ENCODE peak calls at places on chromosome 19, in seven cellular contexts. One of them, this sample, is unnamed. For H3K4me1, the result is how much of the 10 kb centered on the place peaks cover.

GRCh38 chr19:29615891-29616425 is 9.9 kb downstream of the POP4 start:
- DNase-seq in SJSA1: no peak
- DNase-seq in astrocyte: no peak
- DNase-seq in transverse colon: no peak
- DNase-seq in mammary epithelial cell: no peak
- DNase-seq in colonic mucosa: no peak
- DNase-seq in body of pancreas: no peak
- DNase-seq in this sample: no peak

GRCh38 chr19:20423381-20424207 is 142.0 kb downstream of the ZNF737 start:
- DNase-seq in SJSA1: no peak
- DNase-seq in astrocyte: peak
- DNase-seq in transverse colon: peak
- DNase-seq in mammary epithelial cell: peak
- DNase-seq in colonic mucosa: peak
- DNase-seq in body of pancreas: peak
- DNase-seq in this sample: peak

GRCh38 chr19:1991018-1991390 is 24.5 kb downstream of the BTBD2 start:
- DNase-seq in SJSA1: no peak
- DNase-seq in astrocyte: no peak
- DNase-seq in transverse colon: no peak
- DNase-seq in mammary epithelial cell: no peak
- DNase-seq in colonic mucosa: no peak
- DNase-seq in body of pancreas: no peak
- DNase-seq in this sample: no peak

GRCh38 chr19:37074111-37074510 is 4.1 kb upstream of the ZNF420 start:
- DNase-seq in SJSA1: no peak
- DNase-seq in astrocyte: no peak
- DNase-seq in transverse colon: no peak
- DNase-seq in mammary epithelial cell: no peak
- DNase-seq in colonic mucosa: no peak
- DNase-seq in body of pancreas: no peak
- DNase-seq in this sample: no peak

GRCh38 chr19:50178320-50178719 is 15.2 kb upstream of the IZUMO2 start:
- DNase-seq in SJSA1: no peak
- DNase-seq in astrocyte: no peak
- DNase-seq in transverse colon: peak
- DNase-seq in mammary epithelial cell: no peak
- DNase-seq in colonic mucosa: peak
- DNase-seq in body of pancreas: no peak
- DNase-seq in this sample: no peak

GRCh38 chr19:1410136-1410786 is 2.9 kb downstream of the DAZAP1 start:
- DNase-seq in SJSA1: no peak
- DNase-seq in astrocyte: peak
- DNase-seq in transverse colon: no peak
- DNase-seq in mammary epithelial cell: no peak
- DNase-seq in colonic mucosa: no peak
- DNase-seq in body of pancreas: peak
- DNase-seq in this sample: no peak

GRCh38 chr19:58033741-58034475 is at the start of gene ZSCAN1:
- DNase-seq in SJSA1: no peak
- DNase-seq in astrocyte: peak
- DNase-seq in transverse colon: peak
- DNase-seq in mammary epithelial cell: peak
- DNase-seq in colonic mucosa: peak
- DNase-seq in body of pancreas: peak
- DNase-seq in this sample: peak

GRCh38 chr19:42281175-42282035 is 12.4 kb downstream of the CIC start:
- DNase-seq in SJSA1: peak
- DNase-seq in astrocyte: peak
- DNase-seq in transverse colon: peak
- DNase-seq in mammary epithelial cell: peak
- DNase-seq in colonic mucosa: peak
- DNase-seq in body of pancreas: peak
- DNase-seq in this sample: peak

GRCh38 chr19:33064117-33064777 is 441 bp downstream of the RHPN2 start:
- DNase-seq in SJSA1: peak
- DNase-seq in astrocyte: no peak
- DNase-seq in transverse colon: peak
- DNase-seq in mammary epithelial cell: no peak
- DNase-seq in colonic mucosa: peak
- DNase-seq in body of pancreas: peak
- DNase-seq in this sample: no peak

GRCh38 chr19:55451163-55451521 is 8.0 kb upstream of the SHISA7 start:
- DNase-seq in SJSA1: no peak
- DNase-seq in astrocyte: no peak
- DNase-seq in transverse colon: no peak
- DNase-seq in mammary epithelial cell: no peak
- DNase-seq in colonic mucosa: no peak
- DNase-seq in body of pancreas: no peak
- DNase-seq in this sample: no peak

GRCh38 chr19:30227661-30228112 is 144.5 kb upstream of the ZNF536 start:
- DNase-seq in SJSA1: peak
- DNase-seq in astrocyte: peak
- DNase-seq in transverse colon: peak
- DNase-seq in mammary epithelial cell: peak
- DNase-seq in colonic mucosa: peak
- DNase-seq in body of pancreas: peak
- DNase-seq in this sample: peak

GRCh38 chr19:38685666-38686529 is 38.4 kb downstream of the ACTN4 start:
- DNase-seq in SJSA1: no peak
- DNase-seq in astrocyte: peak
- DNase-seq in transverse colon: no peak
- DNase-seq in mammary epithelial cell: peak
- DNase-seq in colonic mucosa: no peak
- DNase-seq in body of pancreas: peak
- DNase-seq in this sample: no peak

GRCh38 chr19:1811472-1811894 is 593 bp downstream of the ATP8B3 start:
- DNase-seq in SJSA1: peak
- DNase-seq in astrocyte: peak
- DNase-seq in transverse colon: peak
- DNase-seq in mammary epithelial cell: peak
- DNase-seq in colonic mucosa: peak
- DNase-seq in body of pancreas: peak
- DNase-seq in this sample: peak

GRCh38 chr19:1874554-1875185 is 10.6 kb downstream of the ABHD17A start:
- DNase-seq in SJSA1: no peak
- DNase-seq in astrocyte: no peak
- DNase-seq in transverse colon: no peak
- DNase-seq in mammary epithelial cell: no peak
- DNase-seq in colonic mucosa: no peak
- DNase-seq in body of pancreas: peak
- DNase-seq in this sample: no peak

GRCh38 chr19:917323-918151 is at the start of gene KISS1R:
- DNase-seq in SJSA1: peak
- DNase-seq in astrocyte: no peak
- DNase-seq in transverse colon: no peak
- DNase-seq in mammary epithelial cell: no peak
- DNase-seq in colonic mucosa: no peak
- DNase-seq in body of pancreas: no peak
- DNase-seq in this sample: no peak

GRCh38 chr19:38676023-38676877 is 28.8 kb downstream of the ACTN4 start:
- DNase-seq in SJSA1: peak
- DNase-seq in astrocyte: peak
- DNase-seq in transverse colon: no peak
- DNase-seq in mammary epithelial cell: peak
- DNase-seq in colonic mucosa: no peak
- DNase-seq in body of pancreas: no peak
- DNase-seq in this sample: peak

GRCh38 chr19:27971071-27971470 is 1241.9 kb downstream of the UQCRFS1 start:
- DNase-seq in SJSA1: peak
- DNase-seq in astrocyte: peak
- DNase-seq in transverse colon: no peak
- DNase-seq in mammary epithelial cell: no peak
- DNase-seq in colonic mucosa: no peak
- DNase-seq in body of pancreas: no peak
- DNase-seq in this sample: no peak

GRCh38 chr19:8794823-8795222 is 37.3 kb downstream of the ZNF558 start:
- DNase-seq in SJSA1: no peak
- DNase-seq in astrocyte: no peak
- DNase-seq in transverse colon: no peak
- DNase-seq in mammary epithelial cell: no peak
- DNase-seq in colonic mucosa: no peak
- DNase-seq in body of pancreas: no peak
- DNase-seq in this sample: no peak

GRCh38 chr19:8571006-8571411 is 6.2 kb downstream of the MYO1F start:
- DNase-seq in SJSA1: peak
- DNase-seq in astrocyte: peak
- DNase-seq in transverse colon: peak
- DNase-seq in mammary epithelial cell: no peak
- DNase-seq in colonic mucosa: peak
- DNase-seq in body of pancreas: peak
- DNase-seq in this sample: no peak

GRCh38 chr19:709965-710714 is 1.4 kb downstream of the PALM start:
- DNase-seq in SJSA1: no peak
- DNase-seq in astrocyte: no peak
- DNase-seq in transverse colon: no peak
- DNase-seq in mammary epithelial cell: no peak
- DNase-seq in colonic mucosa: no peak
- DNase-seq in body of pancreas: no peak
- DNase-seq in this sample: peak

DNA sequence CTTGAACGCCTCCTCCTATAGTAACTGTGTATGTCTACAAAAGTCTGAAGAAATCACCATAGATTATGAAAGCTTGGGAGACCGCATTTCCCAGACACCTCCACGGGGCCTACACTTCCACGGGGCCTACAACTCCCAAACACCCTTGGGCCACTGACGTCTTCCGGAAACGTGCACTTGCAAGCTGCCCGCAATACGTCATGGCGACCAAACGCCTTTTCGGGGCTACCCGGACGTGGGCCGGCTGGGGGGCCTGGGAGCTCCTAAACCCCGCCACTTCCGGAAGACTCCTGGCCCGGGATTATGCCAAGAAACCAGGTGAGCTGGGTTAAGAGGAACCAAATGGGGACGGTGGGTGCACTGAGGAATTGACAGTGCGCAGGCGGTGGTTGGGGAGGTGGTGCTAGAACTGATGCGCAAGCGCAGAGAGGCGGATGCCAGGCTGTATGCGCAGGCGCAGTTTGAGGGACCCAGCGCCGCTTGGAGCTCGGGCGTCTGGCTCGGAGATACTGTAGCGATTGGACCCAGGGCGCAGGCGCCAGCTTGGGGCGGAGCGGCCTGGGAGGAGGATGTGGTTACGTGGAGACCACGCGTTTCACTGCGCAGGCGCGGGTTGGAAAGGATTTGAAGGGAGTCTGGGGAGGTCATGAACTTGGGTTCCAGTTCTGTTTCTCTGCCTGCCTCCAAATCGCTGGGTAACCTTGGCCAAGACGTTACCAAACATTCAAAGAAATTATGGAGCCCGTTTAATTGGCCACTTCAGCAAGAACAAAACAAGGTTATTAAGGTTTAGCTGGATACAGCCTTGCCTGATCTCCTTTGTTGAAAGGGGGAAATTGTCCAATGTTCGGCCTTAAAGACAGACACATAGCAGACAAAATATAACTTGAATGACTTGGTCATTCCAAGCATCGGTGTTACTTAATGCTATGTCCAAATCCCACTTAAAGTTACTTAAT is at the start of gene MRPL54:
- DNase-seq in SJSA1: peak
- DNase-seq in astrocyte: peak
- DNase-seq in transverse colon: peak
- DNase-seq in mammary epithelial cell: peak
- DNase-seq in colonic mucosa: peak
- DNase-seq in body of pancreas: peak
- DNase-seq in this sample: peak
- H3K4me1 ChIP-seq in SJSA1: under half
- H3K4me1 ChIP-seq in astrocyte: under half
- H3K4me1 ChIP-seq in transverse colon: under half
- H3K4me1 ChIP-seq in mammary epithelial cell: under half
- H3K4me1 ChIP-seq in colonic mucosa: under half
- H3K4me1 ChIP-seq in body of pancreas: under half
- H3K4me1 ChIP-seq in this sample: under half

DNA sequence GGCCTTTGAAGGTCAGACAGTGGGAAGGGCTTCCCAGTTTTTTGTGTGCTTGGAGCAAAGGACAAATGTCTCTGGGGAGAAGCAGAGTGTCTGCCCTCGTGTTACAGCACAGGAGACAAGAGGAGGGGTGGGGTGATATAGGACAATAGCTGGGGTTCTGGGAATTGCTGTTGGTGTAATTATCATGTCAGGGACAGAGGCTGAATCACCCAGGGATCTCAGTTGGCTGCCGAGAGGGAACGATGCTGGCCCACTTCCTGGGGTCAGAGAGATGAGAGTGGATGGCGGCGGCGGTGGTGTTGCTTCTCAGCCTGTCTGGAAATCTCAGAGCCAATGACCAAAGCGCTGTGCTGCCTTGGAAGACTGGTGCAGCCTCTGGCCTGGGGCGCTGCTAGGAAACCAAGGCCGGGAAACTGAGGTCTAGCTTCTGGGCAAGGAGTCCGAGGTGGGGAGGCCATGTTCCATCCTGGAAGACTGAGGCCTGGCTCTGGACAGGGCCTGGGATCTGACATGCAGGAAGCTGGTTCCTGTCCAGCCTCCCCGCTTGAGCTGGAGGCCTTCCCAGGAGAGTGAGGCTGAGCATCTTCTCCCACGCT is 1.3 kb downstream of the INAFM1 start:
- DNase-seq in SJSA1: peak
- DNase-seq in astrocyte: peak
- DNase-seq in transverse colon: no peak
- DNase-seq in mammary epithelial cell: no peak
- DNase-seq in colonic mucosa: no peak
- DNase-seq in body of pancreas: peak
- DNase-seq in this sample: peak
- H3K4me3 ChIP-seq in SJSA1: no peak
- H3K4me3 ChIP-seq in astrocyte: no peak
- H3K4me3 ChIP-seq in transverse colon: peak
- H3K4me3 ChIP-seq in mammary epithelial cell: no peak
- H3K4me3 ChIP-seq in colonic mucosa: no peak
- H3K4me3 ChIP-seq in body of pancreas: no peak
- H3K4me3 ChIP-seq in this sample: peak

GRCh38 chr19:16075430-16076153 is 703 bp upstream of the TPM4 start:
- DNase-seq in SJSA1: no peak
- DNase-seq in astrocyte: no peak
- DNase-seq in transverse colon: peak
- DNase-seq in mammary epithelial cell: no peak
- DNase-seq in colonic mucosa: no peak
- DNase-seq in body of pancreas: no peak
- DNase-seq in this sample: peak
- H3K4me1 ChIP-seq in SJSA1: under half
- H3K4me1 ChIP-seq in astrocyte: under half
- H3K4me1 ChIP-seq in transverse colon: under half
- H3K4me1 ChIP-seq in mammary epithelial cell: under half
- H3K4me1 ChIP-seq in colonic mucosa: under half
- H3K4me1 ChIP-seq in body of pancreas: under half
- H3K4me1 ChIP-seq in this sample: under half

GRCh38 chr19:40945645-40946044 is 45.4 kb upstream of the CYP2B6 start:
- DNase-seq in SJSA1: no peak
- DNase-seq in astrocyte: no peak
- DNase-seq in transverse colon: no peak
- DNase-seq in mammary epithelial cell: no peak
- DNase-seq in colonic mucosa: no peak
- DNase-seq in body of pancreas: no peak
- DNase-seq in this sample: no peak
- H3K4me3 ChIP-seq in SJSA1: no peak
- H3K4me3 ChIP-seq in astrocyte: no peak
- H3K4me3 ChIP-seq in transverse colon: no peak
- H3K4me3 ChIP-seq in mammary epithelial cell: no peak
- H3K4me3 ChIP-seq in colonic mucosa: no peak
- H3K4me3 ChIP-seq in body of pancreas: no peak
- H3K4me3 ChIP-seq in this sample: no peak

GRCh38 chr19:17830567-17831418 is 9.5 kb upstream of the INSL3 start:
- DNase-seq in SJSA1: no peak
- DNase-seq in astrocyte: peak
- DNase-seq in transverse colon: peak
- DNase-seq in mammary epithelial cell: no peak
- DNase-seq in colonic mucosa: peak
- DNase-seq in body of pancreas: peak
- DNase-seq in this sample: peak
- H3K4me1 ChIP-seq in SJSA1: under half
- H3K4me1 ChIP-seq in astrocyte: under half
- H3K4me1 ChIP-seq in transverse colon: under half
- H3K4me1 ChIP-seq in mammary epithelial cell: under half
- H3K4me1 ChIP-seq in colonic mucosa: under half
- H3K4me1 ChIP-seq in body of pancreas: under half
- H3K4me1 ChIP-seq in this sample: under half

This sample was measured in ovary.